ENCODE peak calls at places on chromosomes 6 and 20, in five cellular contexts. R, B, F, Z and J are unnamed samples.

GRCh38 chr6:114085206-114085605 is 114.3 kb upstream of the HDAC2 start:
- DNase-seq in Z (no peak), F (no peak), R (no peak), B (no peak), J (no peak)

GRCh38 chr6:64224819-64225218 is 589.2 kb downstream of the PHF3 start:
- DNase-seq in F (no peak), B (no peak), Z (no peak), R (no peak), J (no peak)

GRCh38 chr20:61253264-61253639 is 1.2 kb downstream of the CDH4 start:
- DNase-seq in B (no peak), Z (peak), R (no peak), F (no peak), J (no peak)

GRCh38 chr6:111210074-111210729 is 122.9 kb downstream of the SLC16A10 start:
- DNase-seq in B (peak), R (peak), Z (peak), F (no peak), J (no peak)

GRCh38 chr6:31541059-31541657 is 645 bp downstream of the DDX39B start:
- DNase-seq in R (peak), Z (peak), B (peak), F (no peak), J (no peak)

GRCh38 chr6:126180585-126180984 is 159.3 kb upstream of the CENPW start:
- DNase-seq in F (no peak), Z (peak), R (no peak), B (peak), J (no peak)

GRCh38 chr20:9615766-9616454 is 101.5 kb downstream of the LAMP5 start:
- DNase-seq in F (no peak), B (no peak), R (no peak), Z (no peak), J (no peak)

GRCh38 chr6:36539814-36540568 is 7.3 kb downstream of the STK38 start:
- DNase-seq in B (no peak), Z (no peak), R (no peak), F (no peak), J (no peak)

GRCh38 chr6:25013249-25013648 is 77.5 kb upstream of the RIPOR2 start:
- DNase-seq in F (no peak), Z (no peak), R (no peak), B (no peak), J (no peak)

GRCh38 chr6:16766836-16767745 is 5.8 kb upstream of the ATXN1 start:
- DNase-seq in Z (no peak), F (no peak), B (no peak), R (no peak), J (no peak)
- H3K27ac ChIP-seq in Z (peak), F (no peak), B (no peak), R (no peak), J (no peak)

GRCh38 chr6:436308-437041 is 44.9 kb downstream of the IRF4 start:
- DNase-seq in F (peak), B (no peak), Z (no peak), R (no peak), J (no peak)
- H3K27ac ChIP-seq in F (no peak), B (no peak), Z (no peak), R (no peak), J (no peak)

GRCh38 chr6:149246691-149247384 is 70.7 kb upstream of the TAB2 start:
- DNase-seq in B (no peak), Z (no peak), R (no peak), F (no peak), J (no peak)
- H3K27ac ChIP-seq in B (no peak), Z (no peak), R (no peak), F (no peak), J (no peak)

DNA sequence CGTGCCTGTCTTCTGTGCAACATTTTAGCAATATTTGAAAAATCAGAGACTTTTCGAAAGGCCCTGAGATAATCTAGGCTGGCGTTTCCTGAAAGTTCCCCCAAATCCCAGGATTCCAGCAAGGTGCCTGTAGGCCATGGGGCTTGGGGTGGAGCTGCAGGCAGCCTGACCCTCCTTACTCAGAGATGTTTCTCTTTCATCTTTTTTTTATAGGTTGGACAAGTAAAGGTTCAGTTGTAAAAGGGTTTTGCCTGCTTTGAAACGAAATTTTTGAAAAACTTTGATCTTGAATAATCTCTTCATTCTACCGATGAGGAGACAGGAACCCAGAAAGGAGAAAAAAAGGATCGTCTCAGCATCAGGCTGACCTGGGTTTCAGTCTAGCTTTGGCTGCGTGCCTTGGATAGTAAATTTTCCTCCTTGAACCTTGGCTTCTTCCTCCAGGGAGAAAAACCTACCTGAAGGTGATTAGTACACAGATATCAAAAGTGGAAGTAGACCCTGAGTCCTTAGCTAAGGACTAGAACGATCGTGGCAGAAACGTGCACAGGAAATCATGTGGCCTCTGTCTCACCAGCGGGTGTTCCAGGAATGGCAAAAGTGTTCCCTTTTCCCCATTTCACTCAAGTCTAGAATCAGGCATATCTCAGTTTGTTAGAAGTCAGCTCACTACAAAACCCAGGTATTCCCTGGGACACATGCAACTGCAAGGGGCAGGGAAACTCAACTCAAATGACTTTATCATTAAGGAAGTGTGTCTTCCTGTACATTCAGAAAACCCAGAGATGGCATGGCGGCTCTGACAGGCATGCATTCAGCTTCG is 128.2 kb upstream of the PTPN1 start:
- DNase-seq in Z (no peak), R (no peak), F (no peak), B (no peak), J (no peak)
- H3K27ac ChIP-seq in Z (peak), R (no peak), F (no peak), B (no peak), J (no peak)

GRCh38 chr6:67736816-67737215 is 898.3 kb upstream of the ADGRB3 start:
- DNase-seq in B (no peak), Z (no peak), F (no peak), R (no peak), J (no peak)
- H3K27ac ChIP-seq in B (no peak), Z (no peak), F (no peak), R (no peak), J (no peak)

GRCh38 chr6:142856857-142857608 is 87.9 kb downstream of the HIVEP2 start:
- DNase-seq in R (peak), F (no peak), B (no peak), Z (no peak), J (no peak)
- H3K27ac ChIP-seq in R (peak), F (no peak), B (no peak), Z (no peak), J (peak)

GRCh38 chr6:10363911-10364310 is 51.0 kb downstream of the TFAP2A start:
- DNase-seq in B (no peak), R (no peak), Z (no peak), F (no peak), J (no peak)

GRCh38 chr6:10373642-10374359 is 41.1 kb downstream of the TFAP2A start:
- DNase-seq in Z (peak), R (no peak), F (no peak), B (peak), J (no peak)

GRCh38 chr6:10369896-10370295 is 45.0 kb downstream of the TFAP2A start:
- DNase-seq in R (no peak), F (no peak), Z (peak), B (no peak), J (no peak)

GRCh38 chr6:10368841-10369240 is 46.0 kb downstream of the TFAP2A start:
- DNase-seq in Z (no peak), R (no peak), F (no peak), B (no peak), J (no peak)
- H3K27ac ChIP-seq in Z (no peak), R (no peak), F (no peak), B (no peak), J (no peak)

DNA sequence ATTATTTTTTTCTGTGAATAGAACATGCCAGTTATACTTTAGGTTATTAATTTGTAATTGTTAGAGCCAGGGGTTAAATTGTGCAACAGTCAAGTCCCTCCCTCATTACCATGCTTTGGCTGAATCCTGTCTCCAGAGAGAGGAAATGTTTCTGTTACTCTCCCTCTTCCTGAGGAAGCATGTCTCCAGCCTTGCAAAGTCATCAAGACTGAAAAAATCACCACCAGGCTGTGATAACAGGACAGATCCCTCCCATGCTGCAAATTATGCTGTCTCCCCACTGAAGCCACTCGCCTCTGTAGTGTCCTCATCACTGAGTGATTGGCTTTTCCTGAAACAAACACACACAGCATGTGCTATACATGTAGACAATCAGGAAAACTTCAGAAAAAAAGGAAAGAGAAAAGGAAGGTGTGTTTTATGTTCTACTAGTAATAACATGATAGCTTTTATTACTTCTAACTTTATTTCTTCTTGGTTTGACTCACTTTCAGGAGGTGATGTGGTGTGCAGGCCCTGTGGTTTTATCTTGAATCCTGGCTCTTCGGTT is 290.0 kb upstream of the JAG1 start:
- DNase-seq in B (no peak), Z (no peak), R (no peak), F (no peak), J (no peak)
- H3K27ac ChIP-seq in B (no peak), Z (no peak), R (no peak), F (peak), J (no peak)